ENCODE peak calls at places on chromosomes 5 and 9, in eight cellular contexts. I is stimulated activated naive B cell treated with anti-CD40 and anti-IgM and Interleukin-4, amounts not matched to agents 10 μg/mL and 1 μg/mL and 100 μg/mL, for 72 hours; W is stimulated activated naive CD8-positive, alpha-beta T cell treated with anti-CD3 and anti-CD28 coated beads, Interleukin-15, amount 100 ng/mL, for 72 hours; O is nucleus accumbens; S is RCC 7860; H is fibroblast of villous mesenchyme; E is stimulated activated CD4-positive, alpha-beta T cell treated with anti-CD3 and anti-CD28 coated beads, Interleukin-1b, Interleukin-23, amount 100 ng/mL, for 1 hour; A is ELR. F is an unnamed sample.

GRCh38 chr9:8531831-8532230 is 732.3 kb upstream of the DMAC1 start:
- DNase-seq in I (no peak), W (no peak), O (no peak), S (no peak), H (no peak), E (no peak), A (no peak), F (no peak)

GRCh38 chr5:175098301-175098700 is 345.7 kb downstream of the DRD1 start:
- DNase-seq in I (no peak), W (no peak), O (no peak), S (no peak), H (no peak), E (no peak), A (no peak), F (no peak)

GRCh38 chr9:5516453-5517220 is 6.3 kb downstream of the PDCD1LG2 start:
- DNase-seq in I (no peak), W (no peak), O (no peak), S (no peak), H (no peak), E (no peak), A (no peak), F (no peak)

GRCh38 chr9:90870646-90871326 is 69.2 kb downstream of the SYK start:
- DNase-seq in I (no peak), W (peak), O (no peak), S (peak), H (peak), E (no peak), A (peak), F (peak)

GRCh38 chr5:101136454-101136853 is 233.4 kb upstream of the ST8SIA4 start:
- DNase-seq in I (no peak), W (no peak), O (no peak), S (no peak), H (no peak), E (no peak), A (no peak), F (no peak)

GRCh38 chr9:113568481-113569321 is 105.2 kb downstream of the RGS3 start:
- DNase-seq in I (no peak), W (no peak), O (no peak), S (no peak), H (peak), E (no peak), A (no peak), F (no peak)

GRCh38 chr5:129856325-129856724 is 47.9 kb upstream of the CHSY3 start:
- DNase-seq in I (no peak), W (no peak), O (no peak), S (no peak), H (no peak), E (no peak), A (no peak), F (no peak)

GRCh38 chr5:154190652-154191304 is at the start of gene GALNT10:
- DNase-seq in I (peak), W (peak), O (peak), S (peak), H (peak), E (no peak), A (peak), F (peak)

GRCh38 chr9:131650254-131650653 is 89.6 kb downstream of the RAPGEF1 start:
- DNase-seq in I (no peak), W (no peak), O (no peak), S (no peak), H (peak), E (no peak), A (no peak), F (no peak)

GRCh38 chr5:98905857-98906688 is 22.7 kb downstream of the CHD1 start:
- DNase-seq in I (no peak), W (no peak), O (no peak), S (peak), H (peak), E (no peak), A (peak), F (peak)

GRCh38 chr5:33848554-33848953 is 43.2 kb downstream of the ADAMTS12 start:
- DNase-seq in I (no peak), W (no peak), O (no peak), S (no peak), H (no peak), E (no peak), A (no peak), F (no peak)

GRCh38 chr9:97772145-97772544 is 75.0 kb upstream of the XPA start:
- DNase-seq in I (no peak), W (no peak), O (no peak), S (no peak), H (no peak), E (no peak), A (no peak), F (no peak)

GRCh38 chr9:97847474-97848236 is 5.4 kb upstream of the FOXE1 start:
- DNase-seq in I (no peak), W (no peak), O (no peak), S (no peak), H (no peak), E (no peak), A (no peak), F (no peak)

GRCh38 chr5:32307769-32308194 is 5.0 kb downstream of the MTMR12 start:
- DNase-seq in I (no peak), W (no peak), O (no peak), S (no peak), H (no peak), E (no peak), A (no peak), F (no peak)

GRCh38 chr5:1493941-1494340 is 29.8 kb downstream of the LPCAT1 start:
- DNase-seq in I (no peak), W (no peak), O (no peak), S (no peak), H (no peak), E (no peak), A (no peak), F (no peak)

GRCh38 chr9:131585375-131585774 is 40.1 kb downstream of the PRRT1B start:
- DNase-seq in I (no peak), W (peak), O (no peak), S (peak), H (peak), E (no peak), A (peak), F (no peak)

GRCh38 chr5:176360894-176361436 is 599 bp downstream of the KIAA1191 start:
- DNase-seq in I (no peak), W (no peak), O (no peak), S (no peak), H (peak), E (no peak), A (peak), F (peak)

GRCh38 chr9:93062364-93062763 is 3.9 kb downstream of the SUSD3 start:
- DNase-seq in I (no peak), W (no peak), O (no peak), S (no peak), H (no peak), E (no peak), A (no peak), F (no peak)

GRCh38 chr5:133220851-133221674 is 169.2 kb downstream of the HSPA4 start:
- DNase-seq in I (no peak), W (no peak), O (no peak), S (no peak), H (peak), E (no peak), A (no peak), F (no peak)

GRCh38 chr5:74798977-74799911 is 32.2 kb downstream of the NSA2 start:
- DNase-seq in I (no peak), W (no peak), O (peak), S (peak), H (no peak), E (no peak), A (peak), F (no peak)

GRCh38 chr5:6820851-6821479 is 107.7 kb downstream of the TENT4A start:
- DNase-seq in I (peak), W (peak), O (no peak), S (peak), H (peak), E (no peak), A (peak), F (peak)

GRCh38 chr9:16191691-16192402 is 639.0 kb downstream of the CCDC171 start:
- DNase-seq in I (peak), W (peak), O (no peak), S (peak), H (peak), E (no peak), A (peak), F (peak)

GRCh38 chr9:111805262-111805661 is 10.5 kb upstream of the SHOC1 start:
- DNase-seq in I (no peak), W (no peak), O (no peak), S (no peak), H (no peak), E (no peak), A (no peak), F (peak)

GRCh38 chr5:174724484-174725260 is at the start of gene MSX2:
- DNase-seq in I (no peak), W (no peak), O (peak), S (peak), H (peak), E (no peak), A (peak), F (peak)

GRCh38 chr5:112865128-112865527 is 4.0 kb downstream of the SRP19 start:
- DNase-seq in I (no peak), W (no peak), O (no peak), S (no peak), H (no peak), E (no peak), A (peak), F (no peak)

GRCh38 chr5:39569857-39570256 is 145.1 kb upstream of the DAB2 start:
- DNase-seq in I (no peak), W (no peak), O (no peak), S (no peak), H (no peak), E (no peak), A (no peak), F (no peak)

GRCh38 chr9:86282979-86283535 is 719 bp upstream of the ISCA1 start:
- DNase-seq in I (no peak), W (no peak), O (no peak), S (peak), H (peak), E (no peak), A (peak), F (peak)

GRCh38 chr9:78578016-78578555 is 281.2 kb downstream of the PSAT1 start:
- DNase-seq in I (no peak), W (no peak), O (no peak), S (no peak), H (peak), E (no peak), A (no peak), F (no peak)

GRCh38 chr5:139747583-139748504 is 47.8 kb upstream of the PSD2 start:
- DNase-seq in I (peak), W (peak), O (peak), S (peak), H (peak), E (peak), A (peak), F (no peak)

GRCh38 chr5:179822444-179822990 is 1.8 kb downstream of the SQSTM1 start:
- DNase-seq in I (no peak), W (no peak), O (no peak), S (no peak), H (no peak), E (no peak), A (no peak), F (no peak)

GRCh38 chr5:60463179-60463868 is 236.6 kb downstream of the DEPDC1B start:
- DNase-seq in I (no peak), W (no peak), O (no peak), S (no peak), H (peak), E (no peak), A (no peak), F (no peak)

GRCh38 chr9:109579191-109579948 is 81.3 kb upstream of the PTPN3 start:
- DNase-seq in I (no peak), W (no peak), O (no peak), S (no peak), H (no peak), E (no peak), A (no peak), F (no peak)

GRCh38 chr9:31347082-31347617 is 1037.3 kb upstream of the ACO1 start:
- DNase-seq in I (no peak), W (peak), O (no peak), S (no peak), H (peak), E (no peak), A (no peak), F (peak)

GRCh38 chr5:150517272-150518152 is 9.6 kb downstream of the NDST1 start:
- DNase-seq in I (no peak), W (no peak), O (no peak), S (peak), H (peak), E (no peak), A (peak), F (no peak)

GRCh38 chr5:13609504-13609903 is 335.0 kb downstream of the DNAH5 start:
- DNase-seq in I (no peak), W (no peak), O (no peak), S (no peak), H (no peak), E (no peak), A (no peak), F (no peak)

GRCh38 chr9:136660971-136661540 is 1.7 kb upstream of the EGFL7 start:
- DNase-seq in I (no peak), W (no peak), O (no peak), S (no peak), H (no peak), E (no peak), A (no peak), F (no peak)

GRCh38 chr5:53035868-53036381 is 46.8 kb downstream of the ITGA2 start:
- DNase-seq in I (no peak), W (no peak), O (no peak), S (peak), H (no peak), E (no peak), A (peak), F (peak)

GRCh38 chr5:111072949-111073682 is 1.6 kb downstream of the TSLP start:
- DNase-seq in I (peak), W (peak), O (no peak), S (peak), H (peak), E (no peak), A (peak), F (no peak)